ENCODE peak calls at places on chromosome 3, in six cellular contexts. I, R, A, S, Z and P are unnamed samples.

GRCh38 chr3:117786339-117786738 is 1076.8 kb downstream of the TUSC7 start:
- DNase-seq in I (no peak), R (no peak), A (peak; percentile 47), S (no peak), Z (no peak), P (no peak)

GRCh38 chr3:117748131-117748530 is 1038.6 kb downstream of the TUSC7 start:
- DNase-seq in I (no peak), R (no peak), A (peak; percentile 42), S (no peak), Z (no peak), P (no peak)

GRCh38 chr3:8324727-8325126 is 176.9 kb upstream of the LMCD1 start:
- DNase-seq in I (peak; percentile 16), R (peak; percentile 91), A (peak; percentile 27), S (no peak), Z (peak; percentile 18), P (peak; percentile 78)

GRCh38 chr3:178131801-178132200 is 404.4 kb upstream of the KCNMB2 start:
- DNase-seq in I (no peak), R (no peak), A (peak; percentile 52), S (no peak), Z (no peak), P (peak; percentile 58)

GRCh38 chr3:194738254-194739093 is 52.8 kb downstream of the FAM43A start:
- DNase-seq in I (no peak), R (peak; percentile 93), A (peak; percentile 72), S (no peak), Z (peak; percentile 63), P (peak; percentile 67)

GRCh38 chr3:151347432-151347831 is 18.1 kb upstream of the P2RY13 start:
- DNase-seq in I (peak; percentile 23), R (no peak), A (no peak), S (no peak), Z (no peak), P (no peak)

GRCh38 chr3:30675006-30675405 is 68.6 kb downstream of the TGFBR2 start:
- DNase-seq in I (no peak), R (no peak), A (no peak), S (no peak), Z (no peak), P (no peak)

GRCh38 chr3:177552051-177552450 is 354.8 kb upstream of the TBL1XR1 start:
- DNase-seq in I (no peak), R (no peak), A (no peak), S (no peak), Z (no peak), P (no peak)

GRCh38 chr3:126542340-126543241 is 16.1 kb downstream of the C3orf22 start:
- DNase-seq in I (peak; percentile 6), R (peak; percentile 70), A (no peak), S (no peak), Z (no peak), P (no peak)
- H3K4me1 ChIP-seq in I (no peaks in the 10 kb centered on the region), R (peaks cover 14% of the 10 kb centered on the region), A (peaks cover 6% of the 10 kb centered on the region), S (peaks cover 20% of the 10 kb centered on the region), Z (peaks cover 11% of the 10 kb centered on the region), P (peaks cover 5% of the 10 kb centered on the region)

GRCh38 chr3:115706311-115706829 is 83.1 kb downstream of the GAP43 start:
- DNase-seq in I (no peak), R (no peak), A (peak; percentile 83), S (no peak), Z (no peak), P (no peak)
- H3K4me3 ChIP-seq in I (no peak overlapping the region), R (no peak overlapping the region), A (no peak overlapping the region), S (no peak overlapping the region), Z (no peak overlapping the region), P (no peak overlapping the region)

DNA sequence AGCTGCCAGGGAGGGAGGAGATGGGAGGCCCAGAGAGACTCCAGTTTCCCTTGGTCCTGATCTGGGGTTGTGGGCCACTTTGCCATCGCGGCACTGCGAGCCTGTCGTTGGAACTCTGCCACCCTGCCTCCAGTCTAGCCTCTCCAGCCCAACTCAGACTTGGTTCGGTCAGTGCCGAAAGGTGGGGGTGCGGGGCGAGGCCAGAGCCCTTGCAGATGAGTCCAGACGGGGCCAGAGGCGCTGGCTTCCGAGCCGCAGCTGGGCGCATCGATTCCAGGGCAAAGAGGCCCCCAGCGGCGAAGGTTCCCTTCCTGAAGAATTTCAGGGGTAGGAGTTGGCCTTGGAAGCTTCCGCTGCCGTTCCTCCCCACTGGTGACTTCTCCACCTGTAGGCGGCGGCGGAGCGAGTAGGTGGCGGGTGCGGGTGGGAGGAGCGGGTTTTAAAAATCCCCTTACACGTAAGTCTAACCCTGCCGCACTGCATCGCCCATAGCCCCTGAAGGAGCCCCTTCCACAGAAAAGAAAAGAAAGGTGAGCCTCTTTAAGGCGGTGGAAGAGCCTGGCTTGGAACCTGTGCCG is 5.1 kb downstream of the WNT5A start:
- DNase-seq in I (no peak), R (peak; percentile 82), A (peak; percentile 73), S (no peak), Z (peak; percentile 25), P (peak; percentile 40)
- TF ChIP-seq CTCF in I (no peak), R (no peak), A (peak; percentile 23), S (no peak), Z (no peak), P (peak; percentile 25)

DNA sequence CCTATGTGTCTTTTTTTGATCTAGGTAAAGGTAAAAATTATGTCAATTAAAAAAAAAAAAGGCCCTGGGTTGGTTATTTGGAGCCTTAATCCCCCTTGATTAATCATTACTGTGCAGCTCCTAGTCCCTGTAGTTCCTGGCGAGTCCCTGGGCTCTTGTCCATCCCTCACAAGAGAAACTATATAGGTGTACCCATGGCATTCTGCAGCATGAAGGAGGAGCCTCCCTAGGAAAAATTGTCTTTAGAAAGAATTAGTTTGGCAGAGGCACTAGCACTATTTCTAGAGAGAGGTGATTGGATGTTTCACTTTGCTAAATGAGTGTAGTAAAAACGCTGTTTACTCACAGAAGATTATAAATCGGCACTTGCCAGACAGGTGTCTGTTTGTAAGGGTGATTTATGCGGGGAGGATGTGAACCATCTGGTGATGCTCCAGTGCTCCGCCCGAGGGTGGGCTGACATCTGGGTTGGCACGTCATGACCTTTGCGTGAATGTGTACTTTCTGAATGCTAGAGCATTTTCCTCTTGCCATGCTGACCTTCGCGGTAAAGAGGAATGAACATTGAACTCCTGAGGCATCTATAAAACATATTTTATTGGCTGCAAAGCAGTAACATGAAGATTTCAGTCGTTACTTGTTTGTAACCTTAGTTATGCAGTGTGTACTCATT is 12.6 kb downstream of the PLCL2 start:
- DNase-seq in I (peak; percentile 78), R (peak; percentile 59), A (peak; percentile 23), S (no peak), Z (no peak), P (no peak)
- H3K4me1 ChIP-seq in I (peaks cover 24% of the 10 kb centered on the region), R (no peaks in the 10 kb centered on the region), A (no peaks in the 10 kb centered on the region), S (no peaks in the 10 kb centered on the region), Z (peaks cover 80% of the 10 kb centered on the region), P (peaks cover 22% of the 10 kb centered on the region)

GRCh38 chr3:123960791-123961507 is at the start of gene CCDC14:
- DNase-seq in I (peak; percentile 93), R (peak; percentile 94), A (peak; percentile 96), S (peak; percentile 92), Z (peak; percentile 93), P (peak; percentile 98)

GRCh38 chr3:123961508-123961856 is 453 bp upstream of the CCDC14 start:
- DNase-seq in I (no peak), R (no peak), A (no peak), S (no peak), Z (no peak), P (no peak)
- H3K4me3 ChIP-seq in I (peak overlapping the region; percentile 63), R (peak overlapping the region; percentile 91), A (peak overlapping the region; percentile 85), S (peak overlapping the region; percentile 82), Z (peak overlapping the region; percentile 75), P (peak overlapping the region; percentile 68)